ENCODE peak calls at places on chromosomes 6 and 20, in seven cellular contexts. J is right lobe of liver, Y is heart left ventricle, G is uterus, Z is testis, U is breast epithelium, N is stomach. K is an unnamed sample. For H3K36me3, the result is how much of the 10 kb centered on the place peaks cover.

GRCh38 chr20:36793294-36794115 is 19.9 kb upstream of the DSN1 start:
- DNase-seq in J (no peak), G (no peak), N (no peak), Z (no peak), Y (no peak), U (no peak), K (no peak)

GRCh38 chr6:16837217-16837972 is 76.1 kb upstream of the ATXN1 start:
- DNase-seq in Z (no peak), J (no peak), Y (no peak), U (no peak), N (no peak), G (no peak), K (no peak)

GRCh38 chr6:40509716-40510260 is 77.4 kb downstream of the LRFN2 start:
- DNase-seq in Z (no peak), U (no peak), N (no peak), G (no peak), J (no peak), Y (no peak), K (no peak)

GRCh38 chr6:134132494-134133141 is 80.2 kb upstream of the SLC2A12 start:
- DNase-seq in N (no peak), G (no peak), Y (no peak), J (no peak), U (no peak), Z (no peak), K (no peak)

GRCh38 chr6:25150031-25150430 is 129.1 kb upstream of the CARMIL1 start:
- DNase-seq in N (no peak), Y (no peak), G (no peak), U (no peak), Z (no peak), J (no peak), K (no peak)

GRCh38 chr20:64050261-64051032 is 1.0 kb upstream of the SOX18 start:
- DNase-seq in Z (no peak), N (no peak), Y (no peak), U (no peak), G (no peak), J (no peak), K (no peak)

GRCh38 chr20:62742979-62743776 is 34.5 kb downstream of the NTSR1 start:
- DNase-seq in N (no peak), Z (no peak), Y (no peak), J (no peak), G (no peak), U (no peak), K (no peak)

GRCh38 chr20:58435237-58435636 is 46.2 kb downstream of the VAPB start:
- DNase-seq in J (no peak), Y (no peak), Z (no peak), U (no peak), N (no peak), G (no peak), K (no peak)

GRCh38 chr6:157184202-157185015 is 138.9 kb downstream of the TMEM242 start:
- DNase-seq in Y (peak), J (peak), G (peak), Z (peak), N (peak), U (peak), K (peak)

GRCh38 chr6:112690497-112691202 is 343.5 kb downstream of the RFPL4B start:
- DNase-seq in J (no peak), Y (no peak), Z (no peak), U (no peak), G (no peak), N (no peak), K (no peak)

GRCh38 chr6:135909737-135910387 is 58.4 kb downstream of the PDE7B start:
- DNase-seq in Z (peak), N (peak), G (no peak), Y (no peak), J (peak), U (no peak), K (no peak)

DNA sequence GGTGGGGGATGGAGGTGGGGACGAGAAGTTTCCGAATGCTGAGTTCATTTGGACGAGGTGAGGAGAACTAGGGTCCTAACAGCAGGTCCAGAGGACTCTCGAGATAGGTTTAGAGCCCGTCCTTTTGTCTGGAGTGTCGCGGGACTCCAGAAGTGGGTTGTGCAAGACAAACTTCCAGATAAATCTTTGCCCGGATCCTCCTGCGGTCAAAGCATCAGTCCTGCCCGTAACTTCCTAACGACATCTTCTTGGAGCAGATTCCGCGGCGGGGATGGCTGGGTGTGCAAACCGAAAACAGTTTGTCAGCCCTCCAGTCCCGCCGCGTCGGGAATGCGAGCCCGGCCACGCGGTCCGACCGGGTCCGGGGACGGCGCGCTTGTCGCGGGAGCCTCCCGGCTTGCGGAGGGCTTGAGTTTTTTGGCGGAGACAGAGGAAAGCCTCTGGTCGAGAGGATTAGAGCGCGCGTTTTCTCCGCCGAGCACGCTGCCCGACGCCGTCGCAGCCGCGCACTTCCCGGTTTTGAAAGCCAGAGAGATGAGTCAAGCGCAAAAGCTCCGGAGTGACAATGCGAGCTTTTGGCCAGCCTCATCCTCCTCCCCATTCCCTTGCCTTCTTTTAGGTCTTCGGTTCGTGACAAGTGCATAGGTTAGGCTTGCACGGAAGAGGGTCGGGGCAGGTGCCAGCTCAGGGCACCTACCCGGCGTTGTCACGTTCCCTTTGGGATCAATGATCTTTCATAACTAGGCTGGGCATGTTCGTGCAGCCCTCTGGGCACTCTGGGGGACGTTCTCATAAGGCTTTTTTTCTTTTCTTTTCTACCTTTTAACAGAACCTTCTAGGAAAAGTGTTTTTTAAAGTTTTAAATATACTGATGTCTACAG is 91.4 kb upstream of the PRDM1 start:
- DNase-seq in J (peak), N (peak), Y (peak), Z (peak), G (peak), U (peak), K (peak)
- TF ChIP-seq POLR2A in J (peak), N (no peak), Y (no peak), Z (no peak), G (no peak), U (no peak), K (no peak)

DNA sequence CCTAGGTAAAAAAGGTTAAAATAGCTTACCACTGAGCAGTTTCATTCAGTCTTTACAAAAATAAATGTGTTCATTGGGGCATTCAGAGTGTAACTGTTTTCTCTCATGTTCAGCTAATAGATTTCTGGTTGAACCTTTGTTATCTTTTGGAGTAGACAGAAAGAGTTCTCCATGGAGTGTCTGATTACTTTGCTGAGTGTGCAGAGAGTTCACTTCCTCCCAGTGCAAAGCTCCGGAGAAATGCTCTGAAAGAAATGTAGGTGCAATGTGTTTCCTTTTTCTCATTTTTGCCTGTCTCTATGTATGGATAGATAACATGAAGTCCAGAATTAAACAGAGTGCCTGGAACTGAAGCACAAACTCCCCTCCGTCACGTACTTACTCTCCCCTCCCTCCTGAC is 52.6 kb downstream of the JAG1 start:
- DNase-seq in N (no peak), G (no peak), U (no peak), Y (no peak), Z (no peak), J (no peak), K (no peak)
- H3K36me3 ChIP-seq in N (under half), G (under half), U (under half), Y (under half), Z (under half), J (under half), K (under half)

GRCh38 chr20:841568-842546 is 8.3 kb downstream of the FAM110A start:
- DNase-seq in J (no peak), U (peak), G (no peak), Z (no peak), Y (no peak), N (peak), K (peak)
- TF ChIP-seq POLR2A in J (no peak), U (peak), G (no peak), Z (no peak), Y (no peak), N (no peak), K (no peak)

GRCh38 chr6:57158658-57159057 is 13.5 kb upstream of the BAG2 start:
- DNase-seq in Y (no peak), J (no peak), U (no peak), G (no peak), Z (no peak), N (no peak), K (no peak)

GRCh38 chr6:57162008-57162407 is 10.1 kb upstream of the BAG2 start:
- DNase-seq in Y (no peak), Z (no peak), N (no peak), U (no peak), J (no peak), G (no peak), K (no peak)

GRCh38 chr6:57159127-57159526 is 13.0 kb upstream of the BAG2 start:
- DNase-seq in N (no peak), G (no peak), Z (no peak), Y (no peak), J (no peak), U (no peak), K (no peak)

GRCh38 chr6:57165080-57165479 is 7.0 kb upstream of the BAG2 start:
- DNase-seq in Y (no peak), N (no peak), U (no peak), Z (no peak), J (no peak), G (no peak), K (no peak)

DNA sequence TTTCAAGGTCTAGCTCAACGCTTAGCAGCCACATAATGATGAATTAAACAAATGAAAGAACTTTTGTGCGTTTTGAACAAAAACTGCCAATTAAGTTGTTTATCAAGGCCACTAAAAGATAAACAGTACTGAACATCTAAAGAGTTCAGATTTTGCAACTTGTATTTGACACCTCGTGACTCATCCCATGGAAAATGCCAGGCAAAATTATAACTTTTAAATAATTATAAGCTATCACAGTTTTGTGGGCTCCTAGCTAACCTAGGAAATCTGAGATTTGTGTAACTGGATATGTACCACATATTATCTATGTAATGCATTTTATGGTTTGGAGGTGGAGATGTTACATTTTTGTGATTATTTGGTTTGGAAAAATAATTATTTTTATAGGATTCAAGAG is 9.6 kb upstream of the BAG2 start:
- DNase-seq in Z (no peak), J (no peak), G (no peak), U (no peak), Y (no peak), N (no peak), K (no peak)
- H3K36me3 ChIP-seq in Z (under half), J (under half), G (under half), U (under half), Y (half or more), N (half or more), K (under half)

DNA sequence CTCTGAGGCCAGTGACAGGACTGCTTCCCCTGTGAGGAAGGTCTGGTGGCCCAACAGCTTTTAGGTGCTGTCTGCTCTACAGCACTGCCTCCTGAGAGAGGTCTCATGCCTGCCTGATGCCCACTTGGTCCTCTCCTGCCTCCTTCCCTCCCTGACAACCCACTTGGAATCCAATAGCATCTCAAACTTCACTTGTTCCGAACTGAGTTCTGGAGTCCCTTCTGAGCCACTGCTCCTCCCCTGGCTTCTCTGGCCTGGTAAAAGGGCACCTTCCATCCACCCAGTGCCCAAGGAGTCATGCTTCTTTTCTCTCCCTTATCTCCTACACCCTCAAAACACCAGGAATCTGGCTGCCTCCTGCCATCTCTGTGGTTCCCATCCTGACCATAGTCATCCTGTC is 1.9 kb downstream of the MAVS start:
- DNase-seq in G (no peak), N (no peak), J (no peak), Z (no peak), Y (no peak), U (no peak), K (no peak)
- TF ChIP-seq POLR2A in G (no peak), N (no peak), J (no peak), Z (no peak), Y (no peak), U (no peak), K (no peak)

GRCh38 chr6:82216549-82216948 is 31.0 kb downstream of the IBTK start:
- DNase-seq in G (no peak), U (no peak), N (no peak), J (no peak), Y (no peak), Z (no peak), K (no peak)
- H3K36me3 ChIP-seq in G (under half), U (under half), N (half or more), J (under half), Y (half or more), Z (under half), K (half or more)

GRCh38 chr6:27279513-27280063 is 32.1 kb downstream of the PRSS16 start:
- DNase-seq in N (no peak), Z (no peak), U (no peak), J (no peak), G (no peak), Y (no peak), K (no peak)

GRCh38 chr6:27280540-27281000 is 31.5 kb downstream of the POM121L2 start:
- DNase-seq in Z (no peak), G (no peak), N (no peak), Y (no peak), U (no peak), J (no peak), K (no peak)

GRCh38 chr6:27280064-27280539 is 32.0 kb downstream of the POM121L2 start:
- DNase-seq in Y (no peak), Z (no peak), U (no peak), G (no peak), N (no peak), J (no peak), K (no peak)

GRCh38 chr6:27273783-27274182 is 26.3 kb downstream of the PRSS16 start:
- DNase-seq in Z (no peak), U (no peak), J (no peak), G (no peak), N (no peak), Y (no peak), K (no peak)

GRCh38 chr6:27275025-27275956 is 27.8 kb downstream of the PRSS16 start:
- DNase-seq in Y (no peak), J (no peak), G (no peak), Z (no peak), U (no peak), N (no peak), K (no peak)
- TF ChIP-seq POLR2A in Y (no peak), J (no peak), G (no peak), Z (no peak), U (no peak), N (no peak), K (no peak)

GRCh38 chr6:78810146-78810545 is 57.2 kb upstream of the IRAK1BP1 start:
- DNase-seq in Z (peak), J (no peak), U (no peak), G (no peak), Y (no peak), N (no peak), K (no peak)
- H3K36me3 ChIP-seq in Z (under half), J (under half), U (under half), G (under half), Y (under half), N (under half), K (under half)

GRCh38 chr6:53297004-53297403 is 51.7 kb downstream of the ELOVL5 start:
- DNase-seq in G (no peak), N (no peak), Y (no peak), J (no peak), Z (no peak), U (no peak), K (no peak)

GRCh38 chr6:53295176-53295575 is 53.6 kb downstream of the ELOVL5 start:
- DNase-seq in N (no peak), Z (no peak), Y (no peak), U (no peak), J (no peak), G (no peak), K (no peak)

GRCh38 chr6:53294611-53295010 is 54.1 kb downstream of the ELOVL5 start:
- DNase-seq in Z (no peak), Y (no peak), J (no peak), U (no peak), N (no peak), G (no peak), K (no peak)

GRCh38 chr6:53293691-53294090 is 55.1 kb downstream of the ELOVL5 start:
- DNase-seq in N (no peak), U (no peak), G (no peak), Y (no peak), J (no peak), Z (no peak), K (no peak)

DNA sequence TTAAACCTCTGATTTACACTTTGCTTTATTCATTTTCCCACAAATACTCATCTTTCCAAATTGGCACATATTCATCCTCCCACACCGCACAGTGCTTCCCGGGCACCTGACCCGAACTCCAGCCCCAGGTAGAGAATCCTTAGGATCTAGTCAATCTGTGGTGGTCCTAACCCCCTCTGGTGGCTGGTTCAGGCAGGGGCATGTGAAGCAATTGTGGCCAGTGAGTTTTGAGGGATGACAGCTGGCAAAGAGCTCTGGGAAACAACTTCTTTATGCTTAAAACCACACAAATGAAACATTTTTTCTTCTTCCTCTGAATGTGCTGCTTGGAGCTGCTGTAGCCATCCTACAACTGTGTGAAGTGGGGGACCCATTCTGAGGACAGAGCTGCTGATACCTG is 54.7 kb downstream of the ELOVL5 start:
- DNase-seq in Y (no peak), N (no peak), Z (no peak), G (no peak), J (no peak), U (no peak), K (no peak)
- TF ChIP-seq POLR2A in Y (no peak), N (no peak), Z (no peak), G (no peak), J (no peak), U (no peak), K (no peak)

K was measured in spleen.